ENCODE peak calls at places on chromosomes 5 and 9, in ten cellular contexts. G is upper lobe of right lung, M is GM13976, N is sigmoid colon, R is epithelial cell of esophagus, B is cardiac fibroblast, I is Peyer's patch, H is endothelial cell, P is brain microvascular endothelial cell, D is fibroblast of lung. T is an unnamed sample.

GRCh38 chr9:21996438-21996837 is 1.8 kb downstream of the CDKN2B-AS1 start:
- DNase-seq in G (no peak), M (no peak), N (no peak), R (no peak), B (no peak), I (no peak), H (no peak), P (no peak), D (no peak), T (no peak)

GRCh38 chr9:18935521-18935920 is 97.5 kb downstream of the SAXO1 start:
- DNase-seq in G (no peak), M (no peak), N (no peak), R (no peak), B (no peak), I (no peak), H (no peak), P (peak), D (peak), T (no peak)

GRCh38 chr9:81190659-81191058 is 498.7 kb downstream of the TLE1 start:
- DNase-seq in G (no peak), M (no peak), N (no peak), R (no peak), B (no peak), I (no peak), H (no peak), P (no peak), D (no peak), T (no peak)

GRCh38 chr5:69167488-69167845 is 517 bp downstream of the CCNB1 start:
- DNase-seq in G (no peak), M (peak), N (no peak), R (peak), B (peak), I (no peak), H (peak), P (peak), D (no peak), T (peak)

GRCh38 chr5:78598973-78599372 is 49.6 kb downstream of the LHFPL2 start:
- DNase-seq in G (no peak), M (no peak), N (no peak), R (no peak), B (no peak), I (no peak), H (no peak), P (no peak), D (no peak), T (no peak)

GRCh38 chr5:122163151-122164069 is 34.1 kb downstream of the ZNF474 start:
- DNase-seq in G (no peak), M (no peak), N (no peak), R (peak), B (peak), I (no peak), H (no peak), P (peak), D (peak), T (no peak)

GRCh38 chr5:176658817-176659216 is 11.5 kb downstream of the TSPAN17 start:
- DNase-seq in G (no peak), M (no peak), N (no peak), R (no peak), B (no peak), I (no peak), H (no peak), P (peak), D (peak), T (no peak)

GRCh38 chr5:51961154-51961562 is 577.9 kb downstream of the ISL1 start:
- DNase-seq in G (no peak), M (no peak), N (no peak), R (no peak), B (no peak), I (no peak), H (no peak), P (no peak), D (no peak), T (no peak)

DNA sequence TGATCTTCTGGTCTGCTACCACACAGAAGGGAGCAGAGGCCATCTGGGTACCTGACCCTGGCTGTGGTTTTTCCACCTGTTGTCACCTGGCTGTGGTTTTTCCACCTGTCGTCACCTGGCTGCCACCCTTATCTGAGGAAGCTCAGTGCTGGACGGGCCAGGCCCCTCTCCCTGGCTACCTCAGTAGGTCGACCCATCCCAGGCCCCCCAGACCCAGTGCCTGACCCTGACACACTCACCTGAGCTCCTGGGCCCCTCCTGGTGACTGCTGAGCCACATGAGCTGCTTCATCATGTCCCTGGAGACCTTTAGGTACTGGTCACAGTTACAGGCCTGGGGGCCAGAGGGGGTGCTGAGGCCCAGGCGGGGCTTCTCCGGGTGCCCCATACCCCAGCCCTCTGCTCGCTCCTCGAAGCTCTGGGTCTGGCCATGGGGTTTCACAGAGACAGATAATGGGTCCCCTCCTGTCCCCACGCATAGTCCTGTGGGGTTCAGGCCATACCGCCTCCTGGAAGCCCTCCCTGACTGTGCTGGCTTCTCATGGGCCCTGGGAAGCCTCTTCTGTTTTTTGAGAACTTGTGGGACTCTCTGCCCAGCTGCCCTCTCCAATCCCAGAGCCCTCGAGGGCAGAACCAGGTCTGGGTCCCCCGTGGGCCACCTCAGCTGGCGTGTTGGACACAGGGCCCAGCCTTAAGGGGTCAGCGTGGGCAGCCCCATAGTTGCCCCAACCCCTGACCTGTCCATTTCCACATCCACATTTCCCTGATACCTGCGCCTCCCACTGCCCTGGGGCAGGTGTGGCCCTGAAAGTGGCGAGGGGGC is 7.5 kb upstream of the NRARP start:
- DNase-seq in G (no peak), M (no peak), N (no peak), R (no peak), B (no peak), I (peak), H (no peak), P (no peak), D (no peak), T (no peak)
- TF ChIP-seq CTCF in G (no peak), M (no peak), N (no peak), R (no peak), B (no peak), I (no peak), H (no peak), P (no peak), D (no peak), T (no peak)

GRCh38 chr5:174817610-174818009 is 93.2 kb downstream of the MSX2 start:
- DNase-seq in G (no peak), M (no peak), N (no peak), R (no peak), B (no peak), I (no peak), H (no peak), P (no peak), D (no peak), T (no peak)

GRCh38 chr5:174818430-174818829 is 94.0 kb downstream of the MSX2 start:
- DNase-seq in G (no peak), M (no peak), N (no peak), R (no peak), B (no peak), I (no peak), H (no peak), P (no peak), D (no peak), T (no peak)

GRCh38 chr5:174811438-174811837 is 87.1 kb downstream of the MSX2 start:
- DNase-seq in G (no peak), M (no peak), N (no peak), R (no peak), B (no peak), I (no peak), H (no peak), P (no peak), D (no peak), T (no peak)

GRCh38 chr5:174816858-174817257 is 92.5 kb downstream of the MSX2 start:
- DNase-seq in G (no peak), M (no peak), N (no peak), R (no peak), B (no peak), I (no peak), H (no peak), P (no peak), D (no peak), T (no peak)
- TF ChIP-seq CTCF in G (peak), M (no peak), N (no peak), R (no peak), B (peak), I (no peak), H (peak), P (peak), D (peak), T (no peak)

GRCh38 chr5:95617057-95617456 is 2.8 kb upstream of the GPR150 start:
- DNase-seq in G (no peak), M (peak), N (no peak), R (peak), B (peak), I (no peak), H (no peak), P (peak), D (peak), T (peak)
- TF ChIP-seq CTCF in G (no peak), M (no peak), N (no peak), R (no peak), B (no peak), I (no peak), H (no peak), P (no peak), D (no peak), T (no peak)

GRCh38 chr9:79471577-79472543 is 99.9 kb upstream of the TLE4 start:
- DNase-seq in G (no peak), M (no peak), N (peak), R (peak), B (peak), I (no peak), H (no peak), P (peak), D (peak), T (no peak)
- TF ChIP-seq CTCF in G (peak), M (peak), N (no peak), R (peak), B (peak), I (no peak), H (no peak), P (peak), D (peak), T (no peak)

GRCh38 chr5:60297658-60298057 is 402.3 kb downstream of the DEPDC1B start:
- DNase-seq in G (no peak), M (no peak), N (no peak), R (no peak), B (no peak), I (no peak), H (no peak), P (no peak), D (peak), T (no peak)

GRCh38 chr5:60299944-60300343 is 400.0 kb downstream of the DEPDC1B start:
- DNase-seq in G (no peak), M (no peak), N (no peak), R (no peak), B (no peak), I (no peak), H (no peak), P (no peak), D (peak), T (no peak)

GRCh38 chr5:60293518-60293917 is 400.0 kb upstream of the PDE4D start:
- DNase-seq in G (no peak), M (no peak), N (no peak), R (no peak), B (no peak), I (no peak), H (no peak), P (no peak), D (no peak), T (no peak)

DNA sequence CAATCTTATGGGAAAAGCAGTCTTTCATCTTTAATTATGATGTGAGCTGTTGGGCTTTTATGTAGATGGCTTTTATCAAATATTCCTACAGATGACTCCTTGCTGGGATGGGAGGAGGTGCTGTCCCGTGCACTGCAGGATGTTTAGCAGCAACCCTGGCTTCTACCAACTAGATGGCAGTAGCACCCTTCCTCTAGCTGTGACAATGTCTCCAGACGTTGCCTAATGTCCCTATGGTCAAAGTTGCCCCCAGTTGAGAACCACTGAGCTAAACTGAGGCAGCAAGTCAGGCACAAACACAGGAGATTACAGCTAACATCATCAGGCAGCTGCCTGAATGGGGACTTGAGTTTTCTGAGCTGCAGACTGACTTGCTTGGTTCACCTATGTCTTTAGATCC is 401.9 kb upstream of the PDE4D start:
- DNase-seq in G (no peak), M (no peak), N (no peak), R (peak), B (peak), I (no peak), H (peak), P (peak), D (peak), T (peak)
- TF ChIP-seq CTCF in G (peak), M (no peak), N (no peak), R (peak), B (peak), I (no peak), H (peak), P (peak), D (peak), T (peak)

GRCh38 chr5:135204151-135204600 is 170.1 kb upstream of the PITX1 start:
- DNase-seq in G (no peak), M (no peak), N (no peak), R (no peak), B (peak), I (no peak), H (no peak), P (no peak), D (peak), T (no peak)
- TF ChIP-seq CTCF in G (peak), M (no peak), N (no peak), R (peak), B (peak), I (no peak), H (peak), P (peak), D (no peak), T (no peak)

GRCh38 chr5:37554938-37555337 is 175.8 kb downstream of the WDR70 start:
- DNase-seq in G (no peak), M (peak), N (no peak), R (peak), B (peak), I (no peak), H (peak), P (no peak), D (no peak), T (no peak)
- TF ChIP-seq CTCF in G (peak), M (peak), N (no peak), R (peak), B (peak), I (no peak), H (peak), P (peak), D (no peak), T (peak)

GRCh38 chr5:157303667-157304327 is 37.9 kb downstream of the CYFIP2 start:
- DNase-seq in G (no peak), M (no peak), N (no peak), R (no peak), B (no peak), I (no peak), H (peak), P (no peak), D (no peak), T (no peak)
- TF ChIP-seq CTCF in G (no peak), M (peak), N (no peak), R (no peak), B (peak), I (no peak), H (no peak), P (peak), D (no peak), T (peak)

DNA sequence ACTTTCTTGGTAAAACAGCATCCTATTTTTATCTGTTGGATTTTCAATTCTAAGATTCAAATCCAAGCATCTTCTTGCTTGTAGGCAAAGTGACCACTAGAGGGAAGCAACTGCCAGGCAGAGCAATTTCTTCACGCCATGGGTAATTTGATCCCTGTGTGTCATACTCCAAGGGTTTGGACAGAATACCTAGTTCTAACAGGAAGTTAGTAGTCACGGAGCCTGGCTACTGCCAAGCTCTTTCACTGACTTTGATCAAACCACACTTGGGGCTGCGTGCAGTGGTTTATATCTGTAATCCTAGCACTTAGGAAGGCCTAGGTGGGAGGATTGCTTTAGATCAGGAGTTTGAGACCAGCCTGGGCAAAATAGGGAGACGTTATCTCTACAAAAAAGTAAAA is 473.6 kb upstream of the TNC start:
- DNase-seq in G (no peak), M (peak), N (peak), R (peak), B (peak), I (no peak), H (no peak), P (peak), D (peak), T (peak)
- TF ChIP-seq CTCF in G (peak), M (peak), N (peak), R (peak), B (peak), I (peak), H (no peak), P (peak), D (peak), T (peak)

T was measured in GM10248.